ENCODE peak calls at places on chromosome 10, in ten cellular contexts. O is GM12892, D is uterus, Q is suprapubic skin, B is ovary, S is A549, L is NB4, G is body of pancreas, C is Peyer's patch, M is esophagus muscularis mucosa. V is an unnamed sample.

GRCh38 chr10:25766687-25767221 is 167.3 kb upstream of the MYO3A start:
- DNase-seq in B (no peak), D (no peak), Q (no peak), M (no peak), L (no peak), S (no peak), O (no peak), G (no peak), C (no peak), V (peak)

GRCh38 chr10:116835658-116836057 is 13.6 kb upstream of the ENO4 start:
- DNase-seq in O (no peak), C (no peak), B (no peak), D (no peak), Q (no peak), G (no peak), L (no peak), S (no peak), M (no peak), V (no peak)

GRCh38 chr10:29646238-29646902 is 11.6 kb upstream of the SVIL start:
- DNase-seq in S (no peak), C (no peak), B (no peak), D (peak), Q (peak), O (no peak), M (no peak), L (peak), G (no peak), V (no peak)

GRCh38 chr10:96466-96865 is 38.8 kb upstream of the ZMYND11 start:
- DNase-seq in B (no peak), C (no peak), L (no peak), M (no peak), D (no peak), Q (no peak), O (no peak), S (no peak), G (no peak), V (no peak)

GRCh38 chr10:34576789-34577188 is 238.3 kb downstream of the PARD3 start:
- DNase-seq in M (no peak), C (no peak), S (no peak), G (no peak), B (no peak), D (no peak), L (no peak), Q (no peak), O (no peak), V (no peak)

GRCh38 chr10:71770255-71770654 is 3.1 kb downstream of the VSIR start:
- DNase-seq in M (no peak), Q (no peak), B (no peak), C (no peak), L (peak), O (no peak), D (no peak), G (no peak), S (no peak), V (peak)

GRCh38 chr10:59954296-59954695 is 47.9 kb upstream of the CCDC6 start:
- DNase-seq in L (no peak), B (no peak), Q (no peak), M (no peak), D (no peak), G (no peak), C (no peak), S (no peak), O (no peak), V (no peak)

GRCh38 chr10:56085376-56085775 is 275.7 kb downstream of the ZWINT start:
- DNase-seq in L (no peak), S (no peak), O (no peak), C (no peak), Q (no peak), D (no peak), M (no peak), B (no peak), G (no peak), V (no peak)

GRCh38 chr10:126199221-126199998 is 188.9 kb downstream of the ADAM12 start:
- DNase-seq in D (peak), Q (no peak), M (peak), B (no peak), C (no peak), S (peak), O (no peak), G (no peak), L (peak), V (no peak)

GRCh38 chr10:6774406-6774805 is 194.3 kb upstream of the PRKCQ start:
- DNase-seq in B (no peak), M (no peak), C (no peak), Q (no peak), L (no peak), G (no peak), D (no peak), S (no peak), O (no peak), V (no peak)

GRCh38 chr10:129694633-129695356 is 227.8 kb downstream of the MGMT start:
- DNase-seq in B (peak), L (no peak), G (peak), O (no peak), S (no peak), M (peak), D (peak), Q (no peak), C (peak), V (no peak)

GRCh38 chr10:129593953-129594352 is 126.9 kb downstream of the MGMT start:
- DNase-seq in L (no peak), O (no peak), B (no peak), Q (no peak), M (no peak), D (no peak), C (no peak), G (no peak), S (no peak), V (no peak)

GRCh38 chr10:17785276-17785935 is 23.7 kb upstream of the MRC1 start:
- DNase-seq in C (no peak), D (no peak), M (peak), Q (no peak), B (no peak), S (no peak), L (no peak), O (no peak), G (peak), V (no peak)

GRCh38 chr10:52216852-52217251 is 97.2 kb upstream of the DKK1 start:
- DNase-seq in D (no peak), G (peak), S (no peak), C (no peak), O (no peak), Q (no peak), M (no peak), B (no peak), L (peak), V (no peak)

GRCh38 chr10:89523274-89523673 is 12.1 kb downstream of the SLC16A12 start:
- DNase-seq in O (no peak), L (no peak), S (no peak), D (no peak), C (no peak), B (no peak), Q (no peak), G (no peak), M (no peak), V (no peak)

GRCh38 chr10:79244841-79245504 is 102.3 kb upstream of the PPIF start:
- DNase-seq in L (peak), S (no peak), G (peak), C (no peak), B (no peak), Q (no peak), D (no peak), O (peak), M (no peak), V (no peak)

GRCh38 chr10:17066000-17066399 is 63.6 kb downstream of the CUBN start:
- DNase-seq in B (no peak), D (no peak), S (no peak), L (no peak), Q (no peak), C (no peak), O (no peak), G (no peak), M (no peak), V (no peak)

GRCh38 chr10:88115968-88116367 is 252.5 kb downstream of the PTEN start:
- DNase-seq in Q (no peak), D (no peak), L (no peak), C (no peak), B (no peak), M (no peak), G (no peak), S (no peak), O (no peak), V (no peak)

GRCh38 chr10:120979435-120980315 is 128.5 kb downstream of the WDR11 start:
- DNase-seq in D (peak), B (no peak), C (peak), S (peak), O (no peak), L (no peak), G (peak), M (no peak), Q (no peak), V (no peak)

GRCh38 chr10:97498841-97499560 is at the start of gene UBTD1:
- DNase-seq in M (no peak), Q (peak), G (peak), C (no peak), O (no peak), D (no peak), L (peak), S (peak), B (peak), V (peak)
- TF ChIP-seq POLR2A in M (peak), Q (peak), G (peak), C (no peak), O (no peak), D (peak), L (no peak), S (peak), B (peak), V (no peak)

GRCh38 chr10:50604049-50604640 is 19.6 kb downstream of the SGMS1 start:
- DNase-seq in C (no peak), B (no peak), M (no peak), O (peak), S (no peak), G (no peak), D (no peak), Q (no peak), L (peak), V (peak)

GRCh38 chr10:50600286-50600685 is 23.5 kb downstream of the SGMS1 start:
- DNase-seq in D (no peak), M (no peak), L (no peak), C (no peak), B (no peak), O (no peak), S (no peak), Q (no peak), G (no peak), V (peak)

GRCh38 chr10:50603151-50603850 is 20.5 kb downstream of the SGMS1 start:
- DNase-seq in O (no peak), S (no peak), M (no peak), L (no peak), D (no peak), Q (no peak), C (no peak), G (no peak), B (no peak), V (no peak)

GRCh38 chr10:50601974-50602373 is 21.8 kb downstream of the SGMS1 start:
- DNase-seq in Q (no peak), L (no peak), B (no peak), M (no peak), D (no peak), O (no peak), S (no peak), G (no peak), C (no peak), V (no peak)

DNA sequence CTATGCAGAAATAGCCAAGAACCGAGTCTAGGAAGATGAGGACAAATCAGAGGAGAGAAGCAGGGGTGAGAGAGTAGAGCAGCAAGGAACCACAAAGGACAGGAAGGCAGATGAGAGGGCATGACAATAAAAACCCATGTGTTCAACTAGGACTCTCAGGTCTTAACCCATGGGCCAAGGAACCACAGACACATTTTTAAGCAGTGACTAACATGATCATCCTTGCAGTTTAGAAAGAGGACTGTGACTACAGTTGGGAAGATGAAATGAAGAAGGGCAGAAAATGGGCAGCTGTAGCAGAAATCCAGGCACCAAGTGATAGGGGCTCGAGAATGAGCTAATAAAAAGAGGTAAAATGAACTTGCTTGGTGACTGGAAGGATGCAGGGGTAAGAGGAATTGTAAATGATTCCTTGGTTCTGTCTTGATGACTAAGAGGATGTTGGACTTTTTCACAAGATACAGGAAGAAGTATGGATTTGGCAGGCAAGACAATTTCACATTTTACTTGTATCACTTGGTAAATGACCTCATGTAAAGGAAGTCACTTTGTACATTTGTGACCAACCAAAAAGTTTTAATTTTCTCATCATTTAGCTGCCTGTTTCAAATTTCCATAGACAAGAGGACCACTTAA is 22.8 kb downstream of the SGMS1 start:
- DNase-seq in M (no peak), S (no peak), D (no peak), L (no peak), G (no peak), Q (no peak), B (no peak), C (no peak), O (no peak), V (no peak)
- TF ChIP-seq POLR2A in M (no peak), S (no peak), D (no peak), L (no peak), G (no peak), Q (no peak), B (no peak), C (no peak), O (no peak), V (no peak)

GRCh38 chr10:102133373-102134195 is 744 bp downstream of the PPRC1 start:
- DNase-seq in D (peak), Q (peak), B (peak), S (peak), O (peak), M (no peak), G (peak), C (peak), L (peak), V (peak)
- TF ChIP-seq POLR2A in D (no peak), Q (no peak), B (no peak), S (no peak), O (peak), M (no peak), G (no peak), C (no peak), L (peak), V (no peak)

GRCh38 chr10:75209325-75210192 is 1.0 kb upstream of the VDAC2 start:
- DNase-seq in D (peak), L (peak), B (peak), Q (peak), C (peak), M (peak), S (no peak), G (peak), O (peak), V (peak)
- TF ChIP-seq POLR2A in D (no peak), L (no peak), B (no peak), Q (no peak), C (no peak), M (no peak), S (peak), G (no peak), O (peak), V (no peak)

DNA sequence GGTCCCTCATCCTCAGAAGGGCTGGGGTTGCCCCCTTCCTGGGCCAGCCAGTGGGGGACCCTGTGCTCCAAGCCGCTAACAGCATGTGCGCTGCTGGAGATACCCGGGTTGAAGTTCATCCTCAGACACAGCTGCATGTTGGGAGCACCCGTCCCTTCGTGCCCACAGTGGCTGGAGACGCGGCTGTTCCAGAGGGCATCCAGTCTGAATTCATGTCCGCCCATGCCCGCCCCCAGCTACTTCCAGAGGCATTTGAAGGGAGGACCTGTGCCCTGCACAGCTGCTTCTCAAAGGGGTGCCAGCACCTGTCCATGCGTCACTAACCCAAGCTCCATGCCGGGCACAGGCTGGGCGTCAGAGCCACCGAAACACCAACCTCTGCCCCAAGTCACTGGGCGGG is 68.1 kb upstream of the ADGRA1 start:
- DNase-seq in L (no peak), D (no peak), O (no peak), Q (no peak), S (no peak), M (no peak), G (no peak), C (no peak), B (no peak), V (no peak)
- TF ChIP-seq POLR2A in L (no peak), D (no peak), O (no peak), Q (no peak), S (no peak), M (no peak), G (no peak), C (no peak), B (no peak), V (no peak)

GRCh38 chr10:101694056-101694673 is 805 bp downstream of the FBXW4 start:
- DNase-seq in Q (peak), S (peak), O (peak), M (peak), B (peak), L (peak), D (peak), G (peak), C (peak), V (peak)
- TF ChIP-seq POLR2A in Q (no peak), S (peak), O (peak), M (peak), B (peak), L (peak), D (peak), G (peak), C (no peak), V (peak)

GRCh38 chr10:61814160-61814559 is 87.3 kb upstream of the ARID5B start:
- DNase-seq in B (no peak), S (no peak), M (no peak), C (no peak), D (no peak), G (no peak), Q (no peak), L (no peak), O (no peak), V (no peak)
- TF ChIP-seq POLR2A in B (no peak), S (no peak), M (no peak), C (no peak), D (no peak), G (no peak), Q (no peak), L (no peak), O (no peak), V (no peak)